ENCODE peak calls at places on chromosomes 5 and 9, in seven cellular contexts. X, I, A, B, E, Z and L are unnamed samples.

GRCh38 chr9:106880863-106881262 is 17.9 kb downstream of the ZNF462 start:
- DNase-seq in X (no peak), I (no peak), A (no peak), B (no peak), E (no peak), Z (no peak), L (no peak)

GRCh38 chr9:105413486-105414068 is 34.3 kb upstream of the FSD1L start:
- DNase-seq in X (no peak), I (no peak), A (no peak), B (no peak), E (peak), Z (no peak), L (no peak)

GRCh38 chr5:150694638-150695037 is 6.2 kb downstream of the RBM22 start:
- DNase-seq in X (no peak), I (no peak), A (no peak), B (no peak), E (no peak), Z (no peak), L (no peak)

GRCh38 chr5:122665087-122665486 is 109.8 kb upstream of the SNX2 start:
- DNase-seq in X (no peak), I (no peak), A (no peak), B (no peak), E (no peak), Z (no peak), L (no peak)

GRCh38 chr9:24293391-24293790 is 252.3 kb downstream of the IZUMO3 start:
- DNase-seq in X (no peak), I (no peak), A (no peak), B (no peak), E (no peak), Z (no peak), L (no peak)

GRCh38 chr5:150653762-150654158 is 7.3 kb upstream of the MYOZ3 start:
- DNase-seq in X (no peak), I (no peak), A (no peak), B (no peak), E (no peak), Z (no peak), L (no peak)

GRCh38 chr5:8848362-8848761 is 697.5 kb downstream of the SEMA5A start:
- DNase-seq in X (no peak), I (no peak), A (no peak), B (no peak), E (no peak), Z (no peak), L (no peak)

GRCh38 chr9:19424176-19424779 is 15.5 kb downstream of the ACER2 start:
- DNase-seq in X (no peak), I (no peak), A (no peak), B (no peak), E (no peak), Z (no peak), L (no peak)

GRCh38 chr5:82406200-82406773 is 128.1 kb upstream of the RPS23 start:
- DNase-seq in X (no peak), I (peak), A (no peak), B (no peak), E (peak), Z (no peak), L (no peak)

GRCh38 chr5:154962494-154962893 is 21.6 kb downstream of the MRPL22 start:
- DNase-seq in X (no peak), I (peak), A (no peak), B (no peak), E (peak), Z (no peak), L (peak)

GRCh38 chr9:87684627-87685204 is 41.2 kb upstream of the CTSL start:
- DNase-seq in X (no peak), I (no peak), A (no peak), B (no peak), E (no peak), Z (no peak), L (no peak)

GRCh38 chr5:98309785-98310566 is 463.5 kb upstream of the RGMB start:
- DNase-seq in X (no peak), I (peak), A (no peak), B (no peak), E (peak), Z (peak), L (peak)

GRCh38 chr5:156947933-156948332 is 15.1 kb downstream of the TIMD4 start:
- DNase-seq in X (no peak), I (no peak), A (no peak), B (no peak), E (no peak), Z (peak), L (no peak)

GRCh38 chr5:153043876-153044275 is 446.6 kb upstream of the GRIA1 start:
- DNase-seq in X (no peak), I (no peak), A (no peak), B (no peak), E (no peak), Z (no peak), L (no peak)

GRCh38 chr9:136282272-136282861 is 21.5 kb downstream of the CCDC187 start:
- DNase-seq in X (no peak), I (no peak), A (no peak), B (no peak), E (no peak), Z (peak), L (no peak)

GRCh38 chr5:55421074-55421529 is 113.3 kb downstream of the MTREX start:
- DNase-seq in X (no peak), I (no peak), A (no peak), B (no peak), E (no peak), Z (peak), L (peak)

GRCh38 chr9:4510546-4511322 is 20.5 kb downstream of the SLC1A1 start:
- DNase-seq in X (no peak), I (no peak), A (no peak), B (no peak), E (no peak), Z (no peak), L (no peak)

GRCh38 chr5:67815455-67816391 is 399.8 kb upstream of the PIK3R1 start:
- DNase-seq in X (no peak), I (no peak), A (no peak), B (no peak), E (peak), Z (no peak), L (no peak)

GRCh38 chr5:53114988-53115387 is 5.4 kb upstream of the MOCS2 start:
- DNase-seq in X (no peak), I (no peak), A (no peak), B (no peak), E (no peak), Z (no peak), L (no peak)

GRCh38 chr5:55073211-55073610 is 29.2 kb upstream of the GZMA start:
- DNase-seq in X (no peak), I (no peak), A (no peak), B (no peak), E (no peak), Z (no peak), L (no peak)

GRCh38 chr9:82115900-82116299 is 127.3 kb downstream of the SPATA31D1 start:
- DNase-seq in X (no peak), I (no peak), A (no peak), B (no peak), E (no peak), Z (no peak), L (no peak)

GRCh38 chr5:91079037-91079436 is 304.1 kb downstream of the ARRDC3 start:
- DNase-seq in X (no peak), I (no peak), A (no peak), B (no peak), E (no peak), Z (no peak), L (no peak)

GRCh38 chr5:143442398-143442797 is 38.9 kb upstream of the NR3C1 start:
- DNase-seq in X (no peak), I (no peak), A (no peak), B (no peak), E (no peak), Z (no peak), L (no peak)

GRCh38 chr9:87874320-87874655 is 8.4 kb upstream of the SPATA31E1 start:
- DNase-seq in X (no peak), I (no peak), A (no peak), B (no peak), E (no peak), Z (no peak), L (no peak)

GRCh38 chr9:89893886-89894285 is 289.1 kb downstream of the GADD45G start:
- DNase-seq in X (no peak), I (no peak), A (no peak), B (no peak), E (no peak), Z (no peak), L (no peak)

GRCh38 chr5:53568868-53569267 is 8.4 kb downstream of the NDUFS4 start:
- DNase-seq in X (no peak), I (peak), A (no peak), B (no peak), E (no peak), Z (no peak), L (no peak)

GRCh38 chr5:152246401-152246800 is 158.7 kb downstream of the NMUR2 start:
- DNase-seq in X (no peak), I (no peak), A (no peak), B (no peak), E (no peak), Z (peak), L (no peak)

GRCh38 chr5:592158-592557 is 20.0 kb upstream of the CEP72 start:
- DNase-seq in X (peak), I (no peak), A (peak), B (no peak), E (no peak), Z (no peak), L (no peak)

GRCh38 chr5:124822647-124823046 is 76.2 kb upstream of the ZNF608 start:
- DNase-seq in X (no peak), I (no peak), A (no peak), B (no peak), E (no peak), Z (no peak), L (no peak)

GRCh38 chr5:135438712-135439111 is 8.4 kb downstream of the DCANP1 start:
- DNase-seq in X (no peak), I (no peak), A (no peak), B (no peak), E (no peak), Z (no peak), L (no peak)

GRCh38 chr5:135436856-135437795 is 10.0 kb downstream of the DCANP1 start:
- DNase-seq in X (no peak), I (no peak), A (no peak), B (no peak), E (no peak), Z (no peak), L (no peak)

GRCh38 chr5:135439426-135440205 is 7.5 kb downstream of the DCANP1 start:
- DNase-seq in X (no peak), I (no peak), A (peak), B (no peak), E (no peak), Z (no peak), L (no peak)

GRCh38 chr5:135435467-135436330 is 11.4 kb downstream of the DCANP1 start:
- DNase-seq in X (no peak), I (no peak), A (no peak), B (no peak), E (no peak), Z (no peak), L (peak)

GRCh38 chr5:135437796-135438560 is 9.2 kb downstream of the DCANP1 start:
- DNase-seq in X (no peak), I (peak), A (peak), B (no peak), E (peak), Z (no peak), L (no peak)
- TF ChIP-seq CTCF in X (no peak), I (no peak), A (no peak), B (no peak), E (no peak), Z (no peak), L (no peak)

DNA sequence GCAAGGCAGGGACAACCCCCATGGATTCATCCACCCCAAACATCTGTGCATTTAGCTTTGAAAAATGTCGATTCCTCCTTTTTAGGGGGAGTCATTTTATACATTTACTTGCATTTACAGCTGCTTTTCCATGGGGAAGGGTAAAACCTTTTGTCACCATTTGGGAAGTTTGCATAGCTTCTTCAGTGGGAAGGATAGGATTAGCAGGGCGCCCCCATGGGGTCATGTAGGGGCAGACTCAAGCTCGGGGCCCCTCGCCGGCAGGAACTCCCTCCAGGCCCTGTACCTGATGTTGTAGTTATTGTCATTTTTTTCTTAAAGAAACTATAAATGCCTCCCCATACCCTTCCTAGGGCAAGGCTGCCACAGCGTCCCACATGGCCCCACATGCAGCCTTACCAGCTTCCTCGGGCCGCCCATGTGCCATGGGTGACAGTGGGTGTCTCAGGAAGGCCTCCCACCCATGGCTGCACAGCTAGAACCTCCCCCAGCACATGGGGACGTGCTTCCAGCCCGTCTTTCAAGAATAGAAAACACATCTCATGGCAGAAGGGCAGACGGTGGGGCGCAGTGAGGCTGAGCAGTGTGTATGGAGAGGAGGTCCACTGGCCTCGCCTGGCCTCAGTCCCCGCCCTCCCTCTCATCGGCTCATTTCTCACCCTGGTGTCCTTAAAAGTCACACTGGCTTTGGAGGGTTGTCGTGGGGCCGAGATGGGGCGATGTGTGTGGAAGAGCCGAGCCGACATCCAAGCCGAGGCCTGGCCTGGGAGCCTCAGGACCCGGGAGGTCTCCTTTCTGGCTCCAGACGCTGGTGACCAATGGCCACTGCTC is 76.1 kb upstream of the OTULINL start:
- DNase-seq in X (no peak), I (no peak), A (no peak), B (no peak), E (no peak), Z (no peak), L (no peak)
- TF ChIP-seq CTCF in X (no peak), I (peak), A (no peak), B (no peak), E (no peak), Z (no peak), L (no peak)

GRCh38 chr9:34377402-34377741 is 674 bp upstream of the MYORG start:
- DNase-seq in X (no peak), I (no peak), A (peak), B (peak), E (no peak), Z (peak), L (peak)

GRCh38 chr9:34376596-34377401 is at the start of gene MYORG:
- DNase-seq in X (peak), I (no peak), A (peak), B (peak), E (peak), Z (peak), L (peak)

GRCh38 chr9:34374905-34375552 is 1.7 kb downstream of the MYORG start:
- DNase-seq in X (no peak), I (no peak), A (no peak), B (no peak), E (peak), Z (no peak), L (no peak)

GRCh38 chr9:34374339-34374738 is 2.4 kb downstream of the MYORG start:
- DNase-seq in X (no peak), I (no peak), A (no peak), B (no peak), E (no peak), Z (no peak), L (no peak)

DNA sequence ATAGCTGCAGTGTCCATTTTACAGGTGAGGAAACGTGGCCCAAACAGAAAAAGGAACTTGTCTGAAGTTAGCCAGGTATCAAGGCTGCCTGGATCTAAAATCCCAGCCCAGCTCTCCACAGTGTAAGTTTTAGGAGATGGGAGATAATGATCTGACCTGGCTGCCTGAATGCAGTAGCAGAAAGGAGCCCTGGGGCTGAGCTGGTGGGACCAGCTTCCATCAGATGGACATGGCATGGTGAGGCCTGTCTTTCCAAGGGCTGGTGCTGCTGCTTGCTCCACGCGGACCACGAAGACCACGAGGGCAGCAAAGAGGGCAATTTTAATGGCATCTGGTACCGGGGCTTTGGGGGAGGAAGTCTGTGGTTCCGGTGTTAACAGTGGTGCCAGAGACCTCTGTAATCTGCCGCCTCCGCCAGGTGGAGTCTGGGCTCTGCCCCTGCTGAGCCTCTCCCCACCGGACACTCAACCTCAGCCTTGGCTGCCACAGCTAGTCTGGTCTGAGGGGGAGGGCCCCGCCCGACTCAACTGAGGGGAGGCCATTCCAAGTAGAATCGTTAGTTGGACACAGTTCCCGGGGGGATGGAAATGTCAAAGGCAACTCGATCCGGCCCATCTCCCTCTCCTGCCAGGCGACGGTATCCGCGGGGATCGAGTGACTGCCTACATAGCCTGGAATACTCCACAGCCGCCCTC is 650 bp downstream of the MYORG start:
- DNase-seq in X (no peak), I (no peak), A (peak), B (peak), E (peak), Z (peak), L (peak)
- TF ChIP-seq CTCF in X (no peak), I (no peak), A (no peak), B (peak), E (peak), Z (no peak), L (no peak)

GRCh38 chr9:115883467-115884329 is 269.9 kb upstream of the PAPPA start:
- DNase-seq in X (no peak), I (no peak), A (no peak), B (no peak), E (peak), Z (no peak), L (no peak)
- TF ChIP-seq CTCF in X (peak), I (peak), A (peak), B (peak), E (peak), Z (no peak), L (peak)

GRCh38 chr5:17888155-17888554 is 253.9 kb downstream of the TAF11L14 start:
- DNase-seq in X (no peak), I (no peak), A (no peak), B (no peak), E (no peak), Z (no peak), L (no peak)

GRCh38 chr5:17880869-17881268 is 246.6 kb downstream of the TAF11L14 start:
- DNase-seq in X (no peak), I (no peak), A (no peak), B (no peak), E (no peak), Z (no peak), L (no peak)

GRCh38 chr5:17878541-17878940 is 244.3 kb downstream of the TAF11L14 start:
- DNase-seq in X (no peak), I (no peak), A (no peak), B (no peak), E (no peak), Z (no peak), L (no peak)

GRCh38 chr5:17879276-17879675 is 245.0 kb downstream of the TAF11L14 start:
- DNase-seq in X (no peak), I (no peak), A (no peak), B (no peak), E (no peak), Z (no peak), L (no peak)

DNA sequence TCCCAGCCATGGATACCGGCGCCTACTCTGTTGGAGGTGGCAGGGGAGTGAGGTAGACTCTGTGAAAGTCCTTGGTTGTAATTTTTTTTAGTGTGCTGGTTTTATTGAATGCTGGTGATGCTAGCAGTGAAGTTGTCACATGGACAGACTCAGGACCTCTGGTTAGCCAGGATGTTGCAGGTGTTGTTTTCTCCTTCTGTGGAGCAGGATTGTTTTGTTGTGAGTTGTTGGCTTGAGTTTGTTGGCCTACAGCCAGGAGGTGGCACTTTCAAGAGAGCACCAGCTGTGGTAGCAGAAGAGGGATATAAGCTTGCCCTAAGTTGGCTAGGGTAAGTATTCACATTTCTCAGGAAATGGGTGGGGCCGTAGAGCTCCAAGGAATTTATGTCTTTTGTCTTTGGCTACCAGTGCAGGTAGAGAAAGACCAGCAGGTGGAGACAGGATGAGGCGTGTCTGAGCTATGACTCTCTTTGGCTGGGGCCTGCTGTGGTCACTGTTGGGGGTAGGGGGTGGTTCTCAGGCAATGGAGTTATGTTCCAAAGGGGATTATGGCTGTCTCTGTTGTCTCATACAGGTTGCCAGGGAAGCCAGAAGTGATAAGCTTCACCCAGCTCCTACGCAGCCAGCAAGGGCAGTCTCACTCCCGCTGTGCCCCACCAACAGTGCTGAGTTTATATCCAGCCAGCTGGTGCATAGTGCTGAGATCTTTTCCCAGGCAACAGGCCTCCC is 248.7 kb downstream of the TAF11L14 start:
- DNase-seq in X (no peak), I (no peak), A (no peak), B (no peak), E (no peak), Z (no peak), L (no peak)
- TF ChIP-seq CTCF in X (no peak), I (no peak), A (no peak), B (no peak), E (no peak), Z (no peak), L (no peak)

GRCh38 chr5:14895301-14895700 is 23.7 kb upstream of the ANKH start:
- DNase-seq in X (no peak), I (no peak), A (no peak), B (no peak), E (peak), Z (no peak), L (no peak)
- TF ChIP-seq CTCF in X (no peak), I (no peak), A (no peak), B (no peak), E (no peak), Z (no peak), L (no peak)

DNA sequence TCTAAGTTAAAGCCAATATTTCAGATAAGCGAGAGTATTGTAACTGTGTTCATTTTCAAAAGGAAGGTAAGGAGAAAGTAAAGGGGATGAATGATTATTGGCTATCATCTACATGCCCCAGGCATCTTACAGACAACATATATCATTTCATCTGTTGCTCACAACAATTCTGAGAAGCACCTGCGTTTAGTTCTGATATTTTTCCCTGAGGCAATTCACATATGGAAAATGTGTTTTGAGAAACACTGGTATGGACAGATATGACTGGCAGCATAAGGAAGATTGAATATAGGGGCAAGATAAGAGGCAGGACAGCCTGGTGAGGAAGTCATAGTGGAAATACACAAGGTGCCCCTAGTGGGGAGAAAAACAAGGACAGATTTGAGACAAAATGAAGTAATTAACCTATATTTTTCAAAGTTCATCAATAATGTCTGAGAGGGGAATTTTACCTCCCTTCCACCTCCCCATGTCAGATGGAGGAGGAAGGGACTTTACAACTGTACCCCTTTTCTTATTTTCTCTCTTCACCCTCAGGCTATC is 87.7 kb upstream of the TRIM32 start:
- DNase-seq in X (no peak), I (no peak), A (no peak), B (no peak), E (no peak), Z (no peak), L (no peak)
- TF ChIP-seq CTCF in X (no peak), I (no peak), A (no peak), B (no peak), E (no peak), Z (no peak), L (no peak)